ENCODE peak calls at places on chromosomes 1 and 21, in eight cellular contexts. B is T-helper 2 cell treated with Interferon-gamma antibody and Interleukin-4, amounts not matched to agents 5 μg/mL and 100 μg/mL, for 36 hours; K is Calu3; W is T-cell; J is upper lobe of left lung; U is AG04450; T is heart right ventricle; X is T47D. M is an unnamed sample.
A peak's percentile ranks its signal among the peaks of the same experiment; 100 is the strongest.

GRCh38 chr1:23650344-23650990 is 41.1 kb upstream of the RPL11 start:
- DNase-seq in B (no peak), K (no peak), W (no peak), J (no peak), U (no peak), T (peak; percentile 62), X (no peak), M (no peak)

GRCh38 chr1:12168451-12169160 is 1.8 kb downstream of the TNFRSF1B start:
- DNase-seq in B (no peak), K (no peak), W (no peak), J (no peak), U (no peak), T (peak; percentile 45), X (no peak), M (no peak)

GRCh38 chr1:4702464-4702863 is 48.1 kb downstream of the AJAP1 start:
- DNase-seq in B (no peak), K (no peak), W (no peak), J (peak; percentile 49), U (no peak), T (no peak), X (no peak), M (no peak)

GRCh38 chr1:224697888-224698450 is 81.9 kb downstream of the CNIH3 start:
- DNase-seq in B (no peak), K (no peak), W (no peak), J (no peak), U (no peak), T (no peak), X (no peak), M (no peak)

GRCh38 chr1:83011270-83011669 is 987.7 kb downstream of the TTLL7 start:
- DNase-seq in B (no peak), K (no peak), W (no peak), J (no peak), U (no peak), T (no peak), X (peak; percentile 48), M (no peak)

GRCh38 chr1:161631076-161631475 is at the start of gene FCGR3B:
- DNase-seq in B (no peak), K (no peak), W (no peak), J (no peak), U (no peak), T (no peak), X (no peak), M (no peak)

GRCh38 chr1:84078108-84078823 is 65.8 kb upstream of the PRKACB start:
- DNase-seq in B (no peak), K (no peak), W (no peak), J (no peak), U (no peak), T (no peak), X (peak; percentile 5), M (peak; percentile 42)

GRCh38 chr1:84632975-84633427 is 57.3 kb downstream of the SSX2IP start:
- DNase-seq in B (no peak), K (peak; percentile 30), W (no peak), J (no peak), U (peak; percentile 18), T (no peak), X (peak; percentile 13), M (peak; percentile 85)

GRCh38 chr1:206808615-206809014 is 36.3 kb upstream of the IL10 start:
- DNase-seq in B (no peak), K (peak; percentile 21), W (peak; percentile 50), J (no peak), U (no peak), T (no peak), X (peak; percentile 70), M (peak; percentile 24)

GRCh38 chr1:3403388-3404179 is 50.9 kb upstream of the ARHGEF16 start:
- DNase-seq in B (no peak), K (no peak), W (no peak), J (peak; percentile 57), U (no peak), T (no peak), X (no peak), M (no peak)

GRCh38 chr1:24861821-24862727 is 68.0 kb downstream of the RUNX3 start:
- DNase-seq in B (no peak), K (no peak), W (no peak), J (no peak), U (no peak), T (no peak), X (peak; percentile 23), M (no peak)

GRCh38 chr1:50968021-50968883 is 1.8 kb upstream of the CDKN2C start:
- DNase-seq in B (peak; percentile 84), K (peak; percentile 95), W (peak; percentile 80), J (peak; percentile 98), U (peak; percentile 76), T (peak; percentile 94), X (peak; percentile 93), M (peak; percentile 76)

GRCh38 chr1:109786107-109786470 is 22.4 kb upstream of the EPS8L3 start:
- DNase-seq in B (no peak), K (no peak), W (no peak), J (no peak), U (no peak), T (peak; percentile 1), X (no peak), M (no peak)

GRCh38 chr1:102776074-102776473 is 332.2 kb downstream of the COL11A1 start:
- DNase-seq in B (no peak), K (no peak), W (no peak), J (no peak), U (no peak), T (no peak), X (no peak), M (no peak)

GRCh38 chr1:237938553-237938952 is 47.8 kb upstream of the ZP4 start:
- DNase-seq in B (no peak), K (no peak), W (no peak), J (no peak), U (no peak), T (no peak), X (peak; percentile 49), M (no peak)

GRCh38 chr1:234326493-234327366 is 46.5 kb upstream of the COA6 start:
- DNase-seq in B (peak; percentile 58), K (peak; percentile 79), W (peak; percentile 74), J (peak; percentile 39), U (no peak), T (no peak), X (peak; percentile 73), M (peak; percentile 73)

GRCh38 chr1:199931666-199932377 is 95.7 kb upstream of the NR5A2 start:
- DNase-seq in B (no peak), K (peak; percentile 26), W (peak; percentile 15), J (no peak), U (no peak), T (no peak), X (peak; percentile 91), M (no peak)

GRCh38 chr1:246921481-246921880 is 10.3 kb downstream of the AHCTF1 start:
- DNase-seq in B (no peak), K (no peak), W (no peak), J (no peak), U (no peak), T (no peak), X (no peak), M (no peak)

GRCh38 chr1:76279387-76279748 is 204.8 kb downstream of the ST6GALNAC3 start:
- DNase-seq in B (no peak), K (no peak), W (no peak), J (peak; percentile 24), U (no peak), T (no peak), X (peak; percentile 12), M (no peak)

GRCh38 chr1:36991551-36991950 is 42.8 kb downstream of the GRIK3 start:
- DNase-seq in B (no peak), K (no peak), W (no peak), J (no peak), U (no peak), T (no peak), X (peak; percentile 44), M (no peak)

GRCh38 chr1:19317126-19317910 is 5.2 kb downstream of the SLC66A1 start:
- DNase-seq in B (no peak), K (no peak), W (no peak), J (no peak), U (no peak), T (no peak), X (no peak), M (no peak)

GRCh38 chr1:217393901-217394300 is 237.0 kb downstream of the GPATCH2 start:
- DNase-seq in B (no peak), K (no peak), W (no peak), J (no peak), U (no peak), T (no peak), X (peak; percentile 52), M (no peak)

GRCh38 chr1:231376101-231376500 is 38.0 kb downstream of the SPRTN start:
- DNase-seq in B (no peak), K (no peak), W (no peak), J (no peak), U (no peak), T (no peak), X (no peak), M (no peak)

GRCh38 chr21:45543710-45544448 is 1.6 kb upstream of the SLC19A1 start:
- DNase-seq in B (no peak), K (no peak), W (no peak), J (peak; percentile 82), U (no peak), T (no peak), X (no peak), M (no peak)

GRCh38 chr1:200179126-200179780 is 151.7 kb downstream of the NR5A2 start:
- DNase-seq in B (no peak), K (no peak), W (no peak), J (no peak), U (no peak), T (no peak), X (no peak), M (no peak)

GRCh38 chr1:201085902-201086735 is 26.1 kb downstream of the CACNA1S start:
- DNase-seq in B (peak; percentile 5), K (peak; percentile 85), W (peak; percentile 24), J (peak; percentile 59), U (no peak), T (peak; percentile 44), X (peak; percentile 77), M (peak; percentile 5)

GRCh38 chr1:237093706-237094105 is 51.7 kb downstream of the RYR2 start:
- DNase-seq in B (no peak), K (no peak), W (no peak), J (no peak), U (no peak), T (no peak), X (no peak), M (no peak)

GRCh38 chr1:35172022-35172421 is 20.9 kb downstream of the SFPQ start:
- DNase-seq in B (no peak), K (no peak), W (no peak), J (no peak), U (no peak), T (no peak), X (no peak), M (no peak)

GRCh38 chr1:172356620-172357019 is 63.9 kb upstream of the C1orf105 start:
- DNase-seq in B (no peak), K (no peak), W (no peak), J (no peak), U (peak; percentile 53), T (no peak), X (no peak), M (peak; percentile 62)

GRCh38 chr1:206120406-206120805 is 3.2 kb upstream of the AVPR1B start:
- DNase-seq in B (no peak), K (no peak), W (no peak), J (no peak), U (no peak), T (no peak), X (no peak), M (no peak)

GRCh38 chr1:193355654-193356053 is 169.2 kb upstream of the B3GALT2 start:
- DNase-seq in B (no peak), K (no peak), W (no peak), J (no peak), U (no peak), T (no peak), X (no peak), M (no peak)

GRCh38 chr1:152786077-152786476 is at the start of gene LCE1E:
- DNase-seq in B (no peak), K (no peak), W (no peak), J (no peak), U (no peak), T (no peak), X (peak; percentile 5), M (no peak)

GRCh38 chr1:65056234-65056633 is 89.9 kb upstream of the JAK1 start:
- DNase-seq in B (no peak), K (no peak), W (no peak), J (no peak), U (no peak), T (no peak), X (no peak), M (no peak)

GRCh38 chr1:204714861-204715511 is 29.4 kb upstream of the LRRN2 start:
- DNase-seq in B (no peak), K (no peak), W (no peak), J (no peak), U (no peak), T (no peak), X (peak; percentile 17), M (no peak)